ENCODE peak calls at places on chromosomes 6 and 20, in ten cellular contexts. Y is activated T-helper 1 cell treated with Interleukin-2 at 50 U/mL for 16 hours; T is stimulated activated naive B cell treated with anti-CD40 and anti-IgM and Interleukin-4, amounts not matched to agents 10 μg/mL and 1 μg/mL and 100 μg/mL, for 72 hours; W is left cardiac atrium; B is hypothalamus; A is naive B cell; I is AG09309; L is cardiac fibroblast; O is iPS DF 6.9; Q is glutamatergic neuron. H is an unnamed sample.

GRCh38 chr6:125671323-125671722 is 78.1 kb upstream of the HEY2 start:
- DNase-seq in Y (no peak), T (no peak), W (no peak), B (no peak), A (no peak), I (no peak), L (no peak), O (no peak), Q (no peak), H (no peak)

GRCh38 chr6:37922563-37922962 is 103.0 kb downstream of the ZFAND3 start:
- DNase-seq in Y (no peak), T (no peak), W (no peak), B (no peak), A (no peak), I (no peak), L (no peak), O (no peak), Q (no peak), H (no peak)

GRCh38 chr6:35457907-35458306 is 5.8 kb downstream of the FANCE start:
- DNase-seq in Y (no peak), T (no peak), W (no peak), B (no peak), A (no peak), I (no peak), L (no peak), O (no peak), Q (no peak), H (no peak)

GRCh38 chr6:16398587-16398986 is 160.2 kb downstream of the GMPR start:
- DNase-seq in Y (no peak), T (no peak), W (no peak), B (no peak), A (no peak), I (peak; percentile 52), L (peak; percentile 79), O (no peak), Q (no peak), H (no peak)

GRCh38 chr6:14476793-14477531 is 359.4 kb downstream of the CD83 start:
- DNase-seq in Y (no peak), T (no peak), W (peak; percentile 60), B (no peak), A (no peak), I (peak; percentile 76), L (peak; percentile 87), O (no peak), Q (no peak), H (no peak)

GRCh38 chr6:67880939-67881705 is 754.0 kb upstream of the ADGRB3 start:
- DNase-seq in Y (no peak), T (no peak), W (no peak), B (no peak), A (no peak), I (no peak), L (no peak), O (no peak), Q (no peak), H (no peak)

GRCh38 chr20:44223721-44224120 is 13.2 kb upstream of the OSER1 start:
- DNase-seq in Y (no peak), T (no peak), W (no peak), B (no peak), A (no peak), I (no peak), L (no peak), O (no peak), Q (no peak), H (no peak)

GRCh38 chr6:36123270-36124139 is 6.8 kb upstream of the MAPK13 start:
- DNase-seq in Y (peak; percentile 84), T (peak; percentile 78), W (peak; percentile 77), B (no peak), A (peak; percentile 84), I (peak; percentile 32), L (peak; percentile 88), O (peak; percentile 41), Q (peak; percentile 88), H (peak; percentile 17)

GRCh38 chr6:129748212-129748900 is 38.4 kb upstream of the ARHGAP18 start:
- DNase-seq in Y (peak; percentile 17), T (peak; percentile 46), W (no peak), B (no peak), A (peak; percentile 52), I (peak; percentile 20), L (peak; percentile 50), O (no peak), Q (no peak), H (no peak)

GRCh38 chr6:47230579-47230978 is 79.1 kb downstream of the TNFRSF21 start:
- DNase-seq in Y (no peak), T (no peak), W (no peak), B (no peak), A (no peak), I (no peak), L (no peak), O (no peak), Q (no peak), H (no peak)

GRCh38 chr20:33908351-33908750 is 85.4 kb upstream of the RALY start:
- DNase-seq in Y (no peak), T (no peak), W (no peak), B (no peak), A (no peak), I (no peak), L (peak; percentile 56), O (no peak), Q (peak; percentile 41), H (no peak)

GRCh38 chr6:52535711-52536423 is 41.0 kb downstream of the TRAM2 start:
- DNase-seq in Y (no peak), T (no peak), W (no peak), B (no peak), A (no peak), I (no peak), L (no peak), O (no peak), Q (no peak), H (no peak)

GRCh38 chr6:33779305-33779704 is 9.6 kb downstream of the LEMD2 start:
- DNase-seq in Y (no peak), T (no peak), W (no peak), B (no peak), A (no peak), I (no peak), L (no peak), O (no peak), Q (peak; percentile 72), H (no peak)

GRCh38 chr20:57615472-57615855 is 4.8 kb downstream of the ZBP1 start:
- DNase-seq in Y (no peak), T (no peak), W (no peak), B (no peak), A (no peak), I (no peak), L (no peak), O (no peak), Q (no peak), H (no peak)

GRCh38 chr6:17536586-17536985 is 63.5 kb upstream of the FAM8A1 start:
- DNase-seq in Y (no peak), T (peak; percentile 23), W (no peak), B (no peak), A (no peak), I (no peak), L (no peak), O (no peak), Q (no peak), H (no peak)

GRCh38 chr20:18316166-18316565 is 27.8 kb downstream of the ZNF133 start:
- DNase-seq in Y (no peak), T (no peak), W (no peak), B (no peak), A (no peak), I (no peak), L (no peak), O (no peak), Q (no peak), H (no peak)

GRCh38 chr6:77456531-77457248 is 6.6 kb downstream of the HTR1B start:
- DNase-seq in Y (no peak), T (no peak), W (peak; percentile 31), B (no peak), A (no peak), I (peak; percentile 97), L (peak; percentile 98), O (no peak), Q (peak; percentile 29), H (no peak)

GRCh38 chr20:49901588-49901987 is 13.7 kb downstream of the SPATA2 start:
- DNase-seq in Y (no peak), T (no peak), W (no peak), B (no peak), A (no peak), I (no peak), L (no peak), O (no peak), Q (no peak), H (no peak)

GRCh38 chr6:36677059-36677749 is 1.3 kb upstream of the CDKN1A start:
- DNase-seq in Y (no peak), T (no peak), W (no peak), B (no peak), A (no peak), I (no peak), L (no peak), O (no peak), Q (no peak), H (no peak)

GRCh38 chr6:123715243-123715863 is 78.6 kb upstream of the TRDN start:
- DNase-seq in Y (no peak), T (no peak), W (no peak), B (no peak), A (no peak), I (no peak), L (peak; percentile 30), O (peak; percentile 18), Q (no peak), H (no peak)

GRCh38 chr20:40562031-40562430 is 127.0 kb downstream of the MAFB start:
- DNase-seq in Y (no peak), T (no peak), W (no peak), B (no peak), A (no peak), I (no peak), L (no peak), O (no peak), Q (no peak), H (peak; percentile 5)

GRCh38 chr6:20340459-20340858 is 61.2 kb upstream of the E2F3 start:
- DNase-seq in Y (no peak), T (no peak), W (no peak), B (no peak), A (no peak), I (no peak), L (no peak), O (no peak), Q (no peak), H (no peak)

GRCh38 chr20:24772667-24773066 is 176.4 kb upstream of the CST7 start:
- DNase-seq in Y (no peak), T (no peak), W (no peak), B (no peak), A (no peak), I (no peak), L (no peak), O (no peak), Q (no peak), H (no peak)

GRCh38 chr6:3913077-3913957 is 64.1 kb downstream of the FAM50B start:
- DNase-seq in Y (no peak), T (no peak), W (peak; percentile 76), B (no peak), A (no peak), I (peak; percentile 96), L (peak; percentile 98), O (no peak), Q (no peak), H (no peak)

GRCh38 chr6:43922423-43923375 is 152.7 kb downstream of the VEGFA start:
- DNase-seq in Y (no peak), T (no peak), W (no peak), B (no peak), A (no peak), I (no peak), L (no peak), O (no peak), Q (no peak), H (no peak)

GRCh38 chr6:43835872-43836419 is 65.9 kb downstream of the VEGFA start:
- DNase-seq in Y (no peak), T (no peak), W (no peak), B (no peak), A (no peak), I (no peak), L (no peak), O (no peak), Q (no peak), H (no peak)

GRCh38 chr6:13615802-13616140 is 636 bp downstream of the NOL7 start:
- DNase-seq in Y (peak; percentile 17), T (peak; percentile 36), W (peak; percentile 64), B (no peak), A (no peak), I (no peak), L (peak; percentile 39), O (no peak), Q (peak; percentile 60), H (no peak)

GRCh38 chr6:44740566-44741120 is 353.1 kb downstream of the CDC5L start:
- DNase-seq in Y (no peak), T (no peak), W (no peak), B (no peak), A (no peak), I (no peak), L (no peak), O (no peak), Q (no peak), H (no peak)